ENCODE peak calls at places on chromosome 15, in ten cellular contexts. O, D, S, P, L, Y, N, T, J and W are unnamed samples.

GRCh38 chr15:33089878-33090757 is 104.4 kb downstream of the FMN1 start:
- DNase-seq in O (no peak), D (no peak), S (peak; percentile 44), P (no peak), L (no peak), Y (no peak), N (peak; percentile 66), T (peak; percentile 94), J (no peak), W (no peak)

GRCh38 chr15:38217788-38218609 is 34.6 kb upstream of the SPRED1 start:
- DNase-seq in O (no peak), D (no peak), S (peak; percentile 67), P (no peak), L (peak; percentile 1), Y (no peak), N (no peak), T (no peak), J (no peak), W (no peak)

GRCh38 chr15:76991741-76992645 is 2.9 kb upstream of the PSTPIP1 start:
- DNase-seq in O (no peak), D (no peak), S (no peak), P (no peak), L (peak; percentile 89), Y (no peak), N (no peak), T (no peak), J (no peak), W (no peak)

GRCh38 chr15:80497221-80497620 is 93.0 kb downstream of the ARNT2 start:
- DNase-seq in O (no peak), D (no peak), S (no peak), P (no peak), L (no peak), Y (no peak), N (no peak), T (no peak), J (no peak), W (no peak)

GRCh38 chr15:31338318-31338878 is 11.8 kb downstream of the KLF13 start:
- DNase-seq in O (no peak), D (no peak), S (no peak), P (no peak), L (no peak), Y (no peak), N (no peak), T (no peak), J (peak; percentile 72), W (no peak)

GRCh38 chr15:91047545-91048199 is 25.3 kb upstream of the VPS33B start:
- DNase-seq in O (no peak), D (no peak), S (peak; percentile 4), P (no peak), L (peak; percentile 72), Y (no peak), N (no peak), T (no peak), J (peak; percentile 17), W (no peak)

GRCh38 chr15:48389701-48390143 is 58.5 kb downstream of the DUT start:
- DNase-seq in O (no peak), D (no peak), S (peak; percentile 71), P (no peak), L (no peak), Y (no peak), N (no peak), T (peak; percentile 68), J (no peak), W (no peak)

GRCh38 chr15:59283717-59284336 is 77.2 kb downstream of the LDHAL6B start:
- DNase-seq in O (peak; percentile 84), D (no peak), S (no peak), P (no peak), L (no peak), Y (no peak), N (peak; percentile 87), T (no peak), J (no peak), W (peak; percentile 50)

GRCh38 chr15:69652906-69653305 is 200.3 kb downstream of the RPLP1 start:
- DNase-seq in O (no peak), D (no peak), S (no peak), P (no peak), L (peak; percentile 9), Y (no peak), N (no peak), T (no peak), J (no peak), W (no peak)

GRCh38 chr15:64566629-64567427 is 106.5 kb downstream of the ZNF609 start:
- DNase-seq in O (no peak), D (no peak), S (no peak), P (no peak), L (peak; percentile 45), Y (peak; percentile 41), N (no peak), T (no peak), J (no peak), W (no peak)

GRCh38 chr15:41284425-41285177 is 47.8 kb downstream of the OIP5 start:
- DNase-seq in O (no peak), D (no peak), S (no peak), P (no peak), L (peak; percentile 68), Y (peak; percentile 18), N (peak; percentile 51), T (no peak), J (peak; percentile 54), W (no peak)

GRCh38 chr15:33135355-33135781 is 59.1 kb downstream of the FMN1 start:
- DNase-seq in O (no peak), D (no peak), S (peak; percentile 29), P (no peak), L (no peak), Y (no peak), N (no peak), T (no peak), J (no peak), W (no peak)

DNA sequence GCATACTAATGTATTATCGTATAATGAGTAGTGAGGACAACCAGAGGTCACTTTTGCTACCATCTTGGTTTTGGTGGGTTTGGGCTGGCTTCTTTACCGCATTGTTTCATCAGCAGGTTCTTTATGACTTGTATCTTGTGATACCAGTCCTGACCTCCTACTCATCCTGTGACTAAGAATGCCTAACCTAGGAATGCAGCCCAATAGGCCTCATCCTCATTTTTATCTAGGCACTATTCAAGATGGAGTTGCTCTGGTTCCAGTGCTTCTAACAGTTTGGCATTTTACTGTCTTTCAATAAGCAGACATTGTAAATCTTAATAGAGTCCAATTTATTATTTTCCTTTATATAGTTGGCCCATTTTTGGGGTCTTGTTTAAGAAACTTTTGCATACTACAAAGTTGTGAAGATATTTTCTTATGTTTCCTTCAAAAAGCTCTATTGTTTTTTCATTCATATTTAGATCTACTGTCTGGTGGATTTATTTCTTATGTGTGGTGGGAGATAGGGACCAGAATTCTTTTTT is 60.8 kb upstream of the RNU6-1 start:
- DNase-seq in O (no peak), D (no peak), S (no peak), P (no peak), L (no peak), Y (no peak), N (no peak), T (no peak), J (no peak), W (no peak)
- H3K4me3 ChIP-seq in O (no peak overlapping the region), D (no peak overlapping the region), S (no peak overlapping the region), P (no peak overlapping the region), L (no peak overlapping the region), Y (no peak overlapping the region), N (no peak overlapping the region), T (no peak overlapping the region), J (no peak overlapping the region), W (no peak overlapping the region)

GRCh38 chr15:66936115-66936863 is 129.1 kb upstream of the SMAD3 start:
- DNase-seq in O (no peak), D (no peak), S (no peak), P (no peak), L (no peak), Y (no peak), N (no peak), T (peak; percentile 64), J (no peak), W (peak; percentile 44)
- H3K4me3 ChIP-seq in O (no peak overlapping the region), D (peak overlapping the region; percentile 55), S (peak overlapping the region; percentile 21), P (no peak overlapping the region), L (no peak overlapping the region), Y (no peak overlapping the region), N (peak overlapping the region; percentile 7), T (peak overlapping the region; percentile 39), J (no peak overlapping the region), W (peak overlapping the region; percentile 37)

GRCh38 chr15:57224664-57225063 is 151.6 kb upstream of the CGNL1 start:
- DNase-seq in O (no peak), D (no peak), S (peak; percentile 88), P (no peak), L (no peak), Y (no peak), N (no peak), T (peak; percentile 70), J (no peak), W (peak; percentile 49)
- H3K4me3 ChIP-seq in O (no peak overlapping the region), D (no peak overlapping the region), S (no peak overlapping the region), P (no peak overlapping the region), L (no peak overlapping the region), Y (no peak overlapping the region), N (no peak overlapping the region), T (no peak overlapping the region), J (no peak overlapping the region), W (no peak overlapping the region)

GRCh38 chr15:37109952-37110630 is 9.7 kb upstream of the MEIS2 start:
- DNase-seq in O (no peak), D (no peak), S (no peak), P (no peak), L (no peak), Y (peak; percentile 66), N (no peak), T (no peak), J (no peak), W (no peak)
- H3K4me3 ChIP-seq in O (no peak overlapping the region), D (peak overlapping the region; percentile 57), S (peak overlapping the region; percentile 54), P (peak overlapping the region; percentile 26), L (no peak overlapping the region), Y (peak overlapping the region; percentile 63), N (peak overlapping the region; percentile 24), T (no peak overlapping the region), J (no peak overlapping the region), W (peak overlapping the region; percentile 35)